ENCODE peak calls at places on chromosome 10, in ten cellular contexts. C, Z, U, M, L, T, P, S, K and J are unnamed samples. For H3K4me1, the result is how much of the 10 kb centered on the place peaks cover.

GRCh38 chr10:108051218-108051617 is 886.7 kb upstream of the SORCS1 start:
- DNase-seq in Z (no peak), U (no peak), M (no peak), K (no peak), L (no peak), T (no peak), S (no peak), C (no peak), P (no peak), J (no peak)

GRCh38 chr10:117320050-117320665 is 55.1 kb downstream of the PDZD8 start:
- DNase-seq in T (no peak), P (no peak), C (peak), U (no peak), K (no peak), L (no peak), M (no peak), Z (no peak), S (no peak), J (peak)

GRCh38 chr10:91672021-91672608 is 39.2 kb upstream of the PPP1R3C start:
- DNase-seq in T (no peak), P (no peak), K (no peak), C (peak), L (no peak), Z (no peak), M (no peak), S (no peak), U (no peak), J (peak)

GRCh38 chr10:12788277-12788676 is 213.2 kb downstream of the CCDC3 start:
- DNase-seq in K (no peak), U (no peak), C (no peak), T (no peak), M (no peak), Z (no peak), P (no peak), L (no peak), S (no peak), J (no peak)

GRCh38 chr10:107865691-107866090 is 701.2 kb upstream of the SORCS1 start:
- DNase-seq in C (no peak), M (no peak), U (no peak), T (no peak), Z (no peak), L (no peak), K (no peak), S (no peak), P (no peak), J (no peak)

GRCh38 chr10:118501637-118502440 is 93.6 kb downstream of the PRLHR start:
- DNase-seq in M (no peak), K (no peak), S (no peak), T (no peak), L (no peak), C (no peak), U (no peak), P (no peak), Z (no peak), J (no peak)

GRCh38 chr10:5591336-5591824 is 66.6 kb downstream of the CALML3 start:
- DNase-seq in P (no peak), C (no peak), T (peak), K (no peak), M (no peak), U (peak), S (no peak), L (no peak), Z (peak), J (peak)

GRCh38 chr10:68598978-68599753 is 39.0 kb downstream of the TET1 start:
- DNase-seq in L (peak), S (peak), U (peak), K (peak), T (no peak), M (peak), Z (no peak), P (no peak), C (peak), J (peak)

GRCh38 chr10:124040454-124040853 is 52.9 kb downstream of the CHST15 start:
- DNase-seq in M (no peak), C (no peak), L (no peak), P (no peak), Z (no peak), U (no peak), K (no peak), T (no peak), S (no peak), J (no peak)

GRCh38 chr10:66822801-66823200 is 103.0 kb upstream of the LRRTM3 start:
- DNase-seq in U (no peak), K (no peak), C (no peak), Z (no peak), T (no peak), L (no peak), M (no peak), S (no peak), P (no peak), J (peak)

GRCh38 chr10:27998178-27998953 is 513 bp downstream of the ODAD2 start:
- DNase-seq in K (peak), T (peak), P (peak), M (peak), S (peak), Z (no peak), L (peak), U (peak), C (peak), J (peak)

GRCh38 chr10:75726522-75727493 is 295.4 kb downstream of the LRMDA start:
- DNase-seq in T (no peak), Z (no peak), K (no peak), U (no peak), P (no peak), L (no peak), C (no peak), M (no peak), S (no peak), J (no peak)

GRCh38 chr10:113294868-113295267 is 258.0 kb upstream of the HABP2 start:
- DNase-seq in U (no peak), P (no peak), C (no peak), S (no peak), L (peak), Z (no peak), M (no peak), K (no peak), T (no peak), J (no peak)

GRCh38 chr10:72086466-72087391 is 1.6 kb downstream of the SPOCK2 start:
- DNase-seq in P (no peak), U (no peak), T (peak), K (no peak), C (no peak), S (no peak), L (no peak), Z (no peak), M (no peak), J (peak)

GRCh38 chr10:130369645-130370381 is 233.6 kb downstream of the GLRX3 start:
- DNase-seq in T (no peak), Z (no peak), U (no peak), S (no peak), C (no peak), P (no peak), L (no peak), M (no peak), K (no peak), J (no peak)

DNA sequence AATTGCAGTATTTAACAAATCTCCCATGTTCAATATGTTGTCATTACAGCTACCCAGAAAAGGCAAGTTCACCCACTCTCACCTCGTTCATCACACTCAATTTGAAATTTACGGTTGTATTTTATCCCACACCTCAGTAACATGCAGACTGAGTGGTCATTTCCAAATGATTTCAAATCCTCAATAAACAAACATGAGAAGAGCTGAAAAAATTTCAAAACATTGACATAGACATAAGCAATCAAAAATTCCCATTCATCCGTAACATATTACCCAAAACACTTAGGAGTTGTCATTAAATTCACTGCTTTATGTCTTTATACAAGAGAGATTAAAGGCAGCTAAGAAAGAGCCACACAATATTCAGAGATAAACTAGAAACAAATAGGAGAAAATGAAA is 61.7 kb upstream of the NEBL start:
- DNase-seq in K (no peak), P (no peak), S (no peak), L (no peak), U (no peak), M (no peak), T (no peak), Z (no peak), C (no peak), J (no peak)
- H3K4me3 ChIP-seq in K (no peak), P (no peak), S (no peak), L (no peak), U (no peak), M (no peak), T (no peak), Z (no peak), C (no peak), J (no peak)

DNA sequence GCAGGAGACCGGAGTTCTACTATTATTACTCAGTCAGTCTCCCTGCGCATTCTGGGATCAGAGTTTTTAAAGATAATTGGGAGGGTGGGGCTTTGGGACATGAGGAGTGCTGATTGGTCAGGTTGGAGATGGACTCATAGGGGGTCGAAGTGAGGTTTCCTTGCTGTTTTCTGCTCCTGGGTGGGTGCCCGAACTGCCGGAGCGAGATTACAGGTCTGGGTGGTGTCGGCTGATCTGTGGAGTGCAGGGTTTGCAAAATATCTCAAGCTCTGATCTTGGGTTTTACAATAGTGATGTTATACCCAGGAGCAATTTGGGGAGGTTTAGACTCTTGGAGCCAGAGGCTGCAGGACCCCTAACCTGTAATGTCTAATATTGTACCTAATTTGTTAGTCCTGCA is 3.9 kb upstream of the LRRC27 start:
- DNase-seq in C (no peak), U (no peak), M (no peak), K (no peak), P (no peak), L (no peak), Z (no peak), S (no peak), T (no peak), J (no peak)
- H3K4me1 ChIP-seq in C (under half), U (under half), M (under half), K (under half), P (under half), L (under half), Z (under half), S (under half), T (under half), J (under half)

DNA sequence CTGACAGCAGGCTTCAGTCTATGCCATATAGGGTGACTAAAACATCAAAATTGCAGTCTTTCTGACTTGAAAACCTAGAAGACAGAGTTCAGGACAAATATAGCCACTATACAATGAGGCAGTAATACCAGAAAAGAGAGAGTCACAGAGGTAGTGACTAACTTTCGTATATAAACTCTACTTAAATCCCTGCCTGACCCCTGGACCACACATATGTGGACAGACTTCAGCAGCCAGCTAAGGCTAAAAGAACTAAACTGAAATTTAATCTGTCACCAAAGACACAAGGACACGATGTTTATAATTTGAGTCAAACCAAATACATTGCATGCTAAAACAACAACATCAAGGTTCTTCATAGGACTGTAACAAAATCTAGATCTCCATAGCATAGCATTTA is 64.6 kb upstream of the MACROH2A2 start:
- DNase-seq in S (no peak), L (no peak), M (no peak), U (no peak), K (no peak), T (no peak), C (no peak), Z (no peak), P (no peak), J (no peak)
- H3K4me3 ChIP-seq in S (no peak), L (no peak), M (no peak), U (no peak), K (no peak), T (no peak), C (no peak), Z (no peak), P (no peak), J (no peak)

DNA sequence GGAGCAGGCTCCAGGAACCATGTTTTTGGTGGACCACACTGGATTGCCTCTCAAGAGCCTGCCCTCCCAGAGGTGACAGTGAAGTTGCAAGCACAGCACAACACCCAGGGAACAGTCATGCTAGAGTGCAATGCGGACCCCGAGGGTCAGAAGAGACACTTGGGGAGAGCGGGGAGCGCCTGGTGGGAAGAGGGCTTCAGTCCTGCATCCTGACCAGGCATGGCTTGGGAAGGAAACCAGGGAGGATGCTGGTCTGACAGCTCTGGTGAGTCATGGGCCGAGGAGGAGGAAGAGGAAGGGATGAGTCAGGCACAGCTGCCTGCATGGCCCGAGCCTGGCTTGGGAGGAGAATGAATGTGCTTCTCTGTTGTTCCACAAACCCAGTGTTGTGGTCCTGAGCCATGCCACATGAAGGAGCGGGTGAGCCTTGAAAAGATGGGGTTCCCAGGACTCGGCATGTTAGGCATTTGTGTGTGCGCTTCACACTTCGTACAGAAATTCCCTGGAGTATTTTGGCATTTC is 29.5 kb upstream of the ANKRD2 start:
- DNase-seq in S (peak), K (peak), P (no peak), C (no peak), U (peak), L (peak), M (peak), T (peak), Z (no peak), J (no peak)
- H3K4me1 ChIP-seq in S (under half), K (half or more), P (under half), C (under half), U (under half), L (under half), M (under half), T (under half), Z (under half), J (under half)

DNA sequence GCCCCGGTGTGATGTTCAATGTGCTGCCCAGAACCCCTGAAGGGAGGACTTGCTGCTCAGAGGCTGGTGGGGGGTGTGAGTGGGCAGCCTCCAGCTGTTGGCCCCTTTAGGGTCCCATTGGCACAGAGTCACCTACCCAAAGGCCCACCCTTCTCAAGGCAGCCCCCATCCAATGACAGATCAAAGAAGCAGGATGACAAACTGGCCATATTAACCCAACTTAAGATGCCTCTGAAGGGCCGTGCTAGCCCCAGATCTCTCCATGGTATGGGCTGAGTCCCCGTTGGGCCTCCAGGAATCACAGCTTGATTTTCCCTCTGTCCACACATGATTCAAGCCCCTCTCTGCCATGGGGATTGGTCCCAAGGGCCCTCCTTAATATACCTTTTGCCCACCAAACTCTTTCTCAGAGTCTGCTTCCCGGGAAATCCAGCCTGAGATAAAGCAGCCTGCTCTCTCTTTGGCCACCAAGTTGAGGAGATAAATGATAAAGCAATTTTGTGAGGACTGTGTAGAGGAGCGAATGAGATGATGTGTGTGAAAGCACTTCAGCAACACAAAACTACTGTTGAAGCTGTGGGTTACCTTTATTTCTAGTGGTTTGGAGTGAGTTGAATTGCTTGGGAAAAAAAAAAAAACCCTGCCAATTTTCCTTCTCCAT is 38.2 kb upstream of the C10orf71 start:
- DNase-seq in M (no peak), U (no peak), K (no peak), S (no peak), L (no peak), Z (no peak), C (no peak), P (no peak), T (no peak), J (no peak)
- H3K4me3 ChIP-seq in M (no peak), U (no peak), K (no peak), S (no peak), L (no peak), Z (no peak), C (no peak), P (no peak), T (no peak), J (no peak)

DNA sequence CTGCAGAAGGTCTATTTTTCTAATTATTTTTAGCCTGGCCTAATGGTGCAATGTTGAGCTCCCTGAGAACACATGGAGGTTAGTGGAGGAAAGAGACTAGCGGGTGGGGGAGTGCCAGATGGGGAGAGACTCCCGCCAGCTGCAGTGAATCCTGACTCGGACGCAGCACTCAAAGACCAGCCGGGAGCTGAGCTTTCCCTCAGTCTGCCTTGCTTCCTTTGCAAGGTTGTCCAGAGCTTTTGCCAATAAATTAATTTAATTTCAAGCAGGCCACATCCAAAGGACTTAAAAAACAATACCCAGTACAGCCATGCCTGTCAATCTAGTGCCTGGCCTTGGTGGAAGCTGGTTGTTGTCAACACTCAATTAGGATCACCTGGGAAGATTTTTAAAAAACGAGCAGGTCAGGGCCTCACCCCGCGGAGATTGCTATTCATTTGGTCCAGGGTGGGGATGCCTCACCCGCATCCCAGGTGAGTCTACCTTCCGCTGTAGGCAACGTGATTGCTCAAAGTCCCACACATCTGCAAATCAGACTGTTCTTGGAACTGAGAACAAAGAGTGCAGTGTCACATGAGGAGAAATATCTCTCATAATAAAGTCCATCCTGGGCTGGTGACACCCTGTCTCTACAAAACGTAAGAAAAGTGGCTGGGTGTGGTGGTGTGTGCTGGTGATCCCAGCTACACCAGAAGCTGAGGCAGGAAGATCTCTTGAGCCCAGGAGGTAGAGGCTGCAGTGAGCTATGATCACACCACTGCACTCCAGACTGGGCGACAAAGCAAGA is 4.0 kb downstream of the CLRN3 start:
- DNase-seq in M (no peak), K (no peak), P (no peak), C (no peak), Z (no peak), T (no peak), S (no peak), U (no peak), L (no peak), J (no peak)
- H3K4me1 ChIP-seq in M (under half), K (under half), P (under half), C (under half), Z (under half), T (under half), S (under half), U (under half), L (under half), J (under half)